ENCODE peak calls at places on chromosomes 6 and 20, in six cellular contexts. T, O, C, M, S and X are unnamed samples.

GRCh38 chr20:12965880-12966270 is 42.9 kb upstream of the SPTLC3 start:
- DNase-seq in M (no peak), C (no peak), T (no peak), S (no peak), O (no peak), X (no peak)

GRCh38 chr6:137095651-137096238 is 51.0 kb upstream of the IL20RA start:
- DNase-seq in C (no peak), O (no peak), M (no peak), S (peak; percentile 74), T (no peak), X (no peak)

GRCh38 chr20:49028684-49029083 is 17.4 kb upstream of the CSE1L start:
- DNase-seq in S (no peak), C (no peak), O (no peak), M (no peak), T (no peak), X (peak; percentile 38)

GRCh38 chr20:63357921-63358905 is 2.9 kb downstream of the CHRNA4 start:
- DNase-seq in C (no peak), M (no peak), O (no peak), S (no peak), T (no peak), X (no peak)

GRCh38 chr6:36387440-36388303 is at the start of gene ETV7:
- DNase-seq in T (peak; percentile 26), S (peak; percentile 56), C (peak; percentile 57), M (peak; percentile 31), O (no peak), X (no peak)

GRCh38 chr6:157669747-157670216 is 153.3 kb upstream of the SNX9 start:
- DNase-seq in S (no peak), T (no peak), M (no peak), O (peak; percentile 73), C (peak; percentile 78), X (peak; percentile 66)

GRCh38 chr6:28537509-28538140 is 11.9 kb downstream of the GPX5 start:
- DNase-seq in S (peak; percentile 21), C (peak; percentile 78), O (peak; percentile 8), T (no peak), M (no peak), X (no peak)

GRCh38 chr6:36984581-36985383 is 1.2 kb downstream of the MTCH1 start:
- DNase-seq in C (peak; percentile 79), O (peak; percentile 64), T (peak; percentile 45), S (no peak), M (no peak), X (peak; percentile 48)

GRCh38 chr6:131476362-131476761 is 96.7 kb upstream of the ARG1 start:
- DNase-seq in S (no peak), C (no peak), O (no peak), M (no peak), T (no peak), X (no peak)

GRCh38 chr6:6458166-6458565 is 130.4 kb upstream of the LY86 start:
- DNase-seq in S (no peak), T (no peak), C (no peak), M (no peak), O (no peak), X (no peak)

GRCh38 chr6:14910692-14911547 is 334.9 kb upstream of the JARID2 start:
- DNase-seq in T (no peak), C (no peak), M (no peak), S (peak; percentile 71), O (no peak), X (no peak)

GRCh38 chr20:47762699-47763098 is 22.6 kb downstream of the SULF2 start:
- DNase-seq in S (no peak), C (no peak), O (no peak), M (no peak), T (no peak), X (no peak)

GRCh38 chr20:32285621-32286334 is 8.3 kb downstream of the KIF3B start:
- DNase-seq in O (no peak), C (no peak), M (peak; percentile 64), T (no peak), S (peak; percentile 74), X (peak; percentile 59)

GRCh38 chr6:36698196-36698595 is 570 bp downstream of the RAB44 start:
- DNase-seq in C (peak; percentile 21), O (no peak), S (no peak), T (no peak), M (no peak), X (no peak)

GRCh38 chr6:53287336-53288225 is 61.2 kb downstream of the ELOVL5 start:
- DNase-seq in O (no peak), M (no peak), T (no peak), S (no peak), C (no peak), X (no peak)

GRCh38 chr20:32067234-32067821 is 15.3 kb downstream of the HCK start:
- DNase-seq in M (no peak), C (no peak), S (no peak), O (peak; percentile 47), T (no peak), X (peak; percentile 96)

GRCh38 chr6:38012573-38012972 is 193.0 kb downstream of the ZFAND3 start:
- DNase-seq in M (peak; percentile 11), S (no peak), O (peak; percentile 56), C (no peak), T (peak; percentile 15), X (no peak)

GRCh38 chr6:57221191-57221935 is 744 bp downstream of the RAB23 start:
- DNase-seq in M (peak; percentile 60), S (peak; percentile 73), C (peak; percentile 90), O (peak; percentile 73), T (peak; percentile 76), X (peak; percentile 12)

GRCh38 chr6:57215260-57215659 is 6.8 kb downstream of the RAB23 start:
- DNase-seq in M (no peak), C (no peak), O (no peak), T (no peak), S (no peak), X (no peak)

GRCh38 chr6:57217270-57217669 is 4.8 kb downstream of the RAB23 start:
- DNase-seq in T (no peak), C (no peak), S (no peak), M (no peak), O (no peak), X (no peak)

GRCh38 chr6:57220083-57220703 is 1.9 kb downstream of the RAB23 start:
- DNase-seq in C (no peak), O (no peak), T (no peak), S (no peak), M (no peak), X (no peak)

DNA sequence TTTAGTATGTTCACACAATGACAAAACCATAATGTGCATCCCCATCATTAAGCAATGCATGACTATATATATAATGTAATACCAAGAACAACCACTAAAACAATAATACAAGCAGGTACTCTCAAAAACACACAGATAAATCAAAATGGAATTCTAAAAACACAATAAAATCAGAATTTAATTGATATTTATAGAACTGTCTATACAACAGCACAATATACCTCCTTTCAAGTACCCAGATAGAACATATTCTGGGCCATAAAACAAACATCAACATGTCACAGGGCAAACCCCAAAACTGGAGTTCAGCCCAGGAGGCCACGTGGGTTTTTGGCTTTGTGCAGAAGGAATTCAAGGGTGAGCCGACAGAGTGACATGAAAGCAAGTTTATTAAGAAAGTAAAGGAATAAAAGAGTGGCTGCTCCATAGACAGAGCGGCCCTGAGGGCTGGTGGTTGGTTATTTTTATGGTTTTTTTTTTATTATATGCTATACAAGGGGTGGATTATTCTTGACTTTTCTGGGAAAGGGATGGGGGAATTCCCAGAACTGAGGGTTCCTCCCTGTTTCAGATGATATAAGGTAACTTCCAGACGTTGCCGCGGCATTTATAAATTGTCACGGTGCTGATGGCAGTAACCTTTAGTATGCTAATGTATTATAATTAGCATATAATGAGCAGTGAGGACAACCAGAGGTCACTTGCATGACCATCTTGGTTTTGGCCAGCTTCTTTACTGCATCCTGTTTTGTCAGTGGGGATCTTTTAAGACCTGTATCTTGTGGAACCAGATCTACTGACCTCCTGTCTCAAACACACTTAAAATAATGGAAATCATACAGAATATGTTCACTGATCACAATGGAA is 5.6 kb downstream of the RAB23 start:
- DNase-seq in M (no peak), O (peak; percentile 73), T (no peak), C (no peak), S (no peak), X (no peak)
- TF ChIP-seq CTCF in M (peak; percentile 23), O (no peak), T (peak; percentile 51), C (peak; percentile 40), S (no peak), X (peak; percentile 64)

GRCh38 chr6:104789770-104790190 is 69.9 kb downstream of the HACE1 start:
- DNase-seq in T (no peak), C (no peak), S (peak; percentile 9), M (peak; percentile 43), O (peak; percentile 70), X (peak; percentile 45)
- TF ChIP-seq CTCF in T (peak; percentile 22), C (peak; percentile 49), S (peak; percentile 30), M (peak; percentile 52), O (no peak), X (peak; percentile 71)

GRCh38 chr6:104896914-104897313 is 37.2 kb upstream of the HACE1 start:
- DNase-seq in C (no peak), T (no peak), O (peak; percentile 6), S (no peak), M (no peak), X (no peak)
- TF ChIP-seq CTCF in C (peak; percentile 42), T (peak; percentile 28), O (peak; percentile 36), S (peak; percentile 20), M (peak; percentile 13), X (peak; percentile 76)

GRCh38 chr6:25961619-25962367 is 809 bp upstream of the TRIM38 start:
- DNase-seq in O (no peak), M (peak; percentile 29), S (peak; percentile 13), C (no peak), T (no peak), X (no peak)
- TF ChIP-seq CTCF in O (no peak), M (peak; percentile 62), S (peak; percentile 16), C (no peak), T (no peak), X (no peak)